ENCODE peak calls at places on chromosomes 11 and 22, in six cellular contexts. O is thoracic aorta, V is ascending aorta, H is PC-3, K is HL-60, Y is neural progenitor cell. A is an unnamed sample.

GRCh38 chr11:80435345-80435744 is 994.5 kb upstream of the TENM4 start:
- DNase-seq in O (no peak), V (no peak), H (no peak), K (no peak), Y (no peak), A (no peak)

GRCh38 chr11:46504817-46505613 is 88.8 kb downstream of the AMBRA1 start:
- DNase-seq in O (no peak), V (no peak), H (no peak), K (no peak), Y (no peak), A (peak; percentile 52)

GRCh38 chr11:77695417-77695816 is 57.8 kb upstream of the CLNS1A start:
- DNase-seq in O (no peak), V (no peak), H (no peak), K (no peak), Y (no peak), A (no peak)

GRCh38 chr11:46247090-46247489 is 30.4 kb upstream of the CREB3L1 start:
- DNase-seq in O (no peak), V (no peak), H (peak; percentile 45), K (no peak), Y (no peak), A (no peak)

GRCh38 chr11:22244986-22245592 is 52.2 kb downstream of the ANO5 start:
- DNase-seq in O (no peak), V (peak; percentile 63), H (peak; percentile 50), K (no peak), Y (peak; percentile 79), A (peak; percentile 53)

GRCh38 chr11:123560001-123560400 is 94.4 kb downstream of the SCN3B start:
- DNase-seq in O (no peak), V (no peak), H (no peak), K (no peak), Y (peak; percentile 45), A (no peak)

GRCh38 chr11:67303132-67303988 is at the start of gene SSH3:
- DNase-seq in O (no peak), V (peak; percentile 88), H (peak; percentile 88), K (no peak), Y (peak; percentile 87), A (no peak)

GRCh38 chr22:36244522-36245391 is 5.4 kb upstream of the APOL2 start:
- DNase-seq in O (no peak), V (no peak), H (no peak), K (no peak), Y (no peak), A (no peak)

GRCh38 chr11:46832511-46833214 is 13.4 kb downstream of the CKAP5 start:
- DNase-seq in O (no peak), V (no peak), H (no peak), K (no peak), Y (no peak), A (no peak)

GRCh38 chr22:29855611-29856181 is 17.6 kb upstream of the ASCC2 start:
- DNase-seq in O (no peak), V (no peak), H (no peak), K (no peak), Y (no peak), A (no peak)

GRCh38 chr22:19878461-19879247 is 24.0 kb upstream of the GNB1L start:
- DNase-seq in O (no peak), V (peak; percentile 57), H (no peak), K (no peak), Y (no peak), A (no peak)

GRCh38 chr22:50469377-50470305 is 5.2 kb downstream of the SBF1 start:
- DNase-seq in O (no peak), V (peak; percentile 85), H (peak; percentile 64), K (peak; percentile 85), Y (no peak), A (peak; percentile 98)

GRCh38 chr22:47997612-47998011 is 1235.2 kb downstream of the TBC1D22A start:
- DNase-seq in O (no peak), V (no peak), H (no peak), K (no peak), Y (no peak), A (no peak)

GRCh38 chr11:116640641-116641402 is 132.0 kb downstream of the BUD13 start:
- DNase-seq in O (no peak), V (no peak), H (no peak), K (no peak), Y (no peak), A (no peak)

GRCh38 chr11:47616726-47617416 is 22.7 kb upstream of the C1QTNF4 start:
- DNase-seq in O (no peak), V (no peak), H (peak; percentile 46), K (peak; percentile 46), Y (peak; percentile 60), A (peak; percentile 53)

GRCh38 chr22:47872761-47873535 is 1110.5 kb downstream of the TBC1D22A start:
- DNase-seq in O (no peak), V (no peak), H (no peak), K (no peak), Y (no peak), A (no peak)

GRCh38 chr22:32457031-32457430 is 7.2 kb downstream of the BPIFC start:
- DNase-seq in O (no peak), V (no peak), H (no peak), K (no peak), Y (no peak), A (no peak)

GRCh38 chr11:118152552-118153471 is at the start of gene SCN4B:
- DNase-seq in O (no peak), V (no peak), H (peak; percentile 62), K (peak; percentile 46), Y (peak; percentile 93), A (no peak)

GRCh38 chr11:106956887-106957505 is 61.3 kb downstream of the GUCY1A2 start:
- DNase-seq in O (no peak), V (no peak), H (no peak), K (no peak), Y (peak; percentile 70), A (no peak)

GRCh38 chr22:42313804-42314581 is 43.5 kb upstream of the TCF20 start:
- DNase-seq in O (no peak), V (no peak), H (peak; percentile 77), K (no peak), Y (peak; percentile 91), A (peak; percentile 49)

GRCh38 chr11:124394408-124394807 is 4.4 kb downstream of the OR8B3 start:
- DNase-seq in O (no peak), V (no peak), H (peak; percentile 40), K (no peak), Y (no peak), A (no peak)

GRCh38 chr22:31891366-31892079 is 52.8 kb upstream of the YWHAH start:
- DNase-seq in O (no peak), V (no peak), H (no peak), K (no peak), Y (peak; percentile 18), A (no peak)

GRCh38 chr11:114262681-114263509 is 33.3 kb upstream of the NNMT start:
- DNase-seq in O (no peak), V (peak; percentile 68), H (peak; percentile 74), K (no peak), Y (peak; percentile 77), A (no peak)

GRCh38 chr22:48835364-48835763 is 992.3 kb downstream of the BRD1 start:
- DNase-seq in O (no peak), V (peak; percentile 27), H (no peak), K (no peak), Y (no peak), A (no peak)

GRCh38 chr11:112222303-112222702 is 3.9 kb upstream of the PTS start:
- DNase-seq in O (no peak), V (no peak), H (no peak), K (no peak), Y (no peak), A (no peak)

GRCh38 chr11:860238-861104 is 17.8 kb downstream of the TSPAN4 start:
- DNase-seq in O (no peak), V (no peak), H (no peak), K (no peak), Y (no peak), A (no peak)

GRCh38 chr11:858053-858992 is 15.7 kb downstream of the TSPAN4 start:
- DNase-seq in O (no peak), V (no peak), H (no peak), K (no peak), Y (no peak), A (no peak)

GRCh38 chr11:861105-861479 is 18.4 kb downstream of the TSPAN4 start:
- DNase-seq in O (no peak), V (no peak), H (no peak), K (no peak), Y (no peak), A (no peak)

GRCh38 chr11:858993-859339 is 16.3 kb downstream of the TSPAN4 start:
- DNase-seq in O (no peak), V (no peak), H (no peak), K (no peak), Y (no peak), A (no peak)

GRCh38 chr11:859394-860131 is 16.9 kb downstream of the TSPAN4 start:
- DNase-seq in O (no peak), V (no peak), H (peak; percentile 26), K (no peak), Y (no peak), A (no peak)
- H3K4me3 ChIP-seq in O (peak overlapping the region; percentile 31), V (no peak overlapping the region), H (no peak overlapping the region), K (no peak overlapping the region), Y (no peak overlapping the region), A (no peak overlapping the region)

GRCh38 chr11:3375552-3375951 is 3.4 kb downstream of the ZNF195 start:
- DNase-seq in O (no peak), V (no peak), H (no peak), K (no peak), Y (no peak), A (no peak)
- H3K4me3 ChIP-seq in O (no peak overlapping the region), V (no peak overlapping the region), H (no peak overlapping the region), K (no peak overlapping the region), Y (no peak overlapping the region), A (no peak overlapping the region)

GRCh38 chr11:2384723-2385041 is 7.6 kb downstream of the CD81 start:
- DNase-seq in O (no peak), V (no peak), H (no peak), K (no peak), Y (no peak), A (peak; percentile 45)
- H3K4me3 ChIP-seq in O (no peak overlapping the region), V (no peak overlapping the region), H (no peak overlapping the region), K (no peak overlapping the region), Y (no peak overlapping the region), A (peak overlapping the region; percentile 61)

GRCh38 chr11:2930705-2931415 is 1.6 kb upstream of the PHLDA2 start:
- DNase-seq in O (no peak), V (peak; percentile 84), H (peak; percentile 84), K (peak; percentile 38), Y (peak; percentile 79), A (peak; percentile 76)
- H3K4me3 ChIP-seq in O (peak overlapping the region; percentile 85), V (peak overlapping the region; percentile 90), H (peak overlapping the region; percentile 78), K (peak overlapping the region; percentile 48), Y (peak overlapping the region; percentile 16), A (peak overlapping the region; percentile 55)

DNA sequence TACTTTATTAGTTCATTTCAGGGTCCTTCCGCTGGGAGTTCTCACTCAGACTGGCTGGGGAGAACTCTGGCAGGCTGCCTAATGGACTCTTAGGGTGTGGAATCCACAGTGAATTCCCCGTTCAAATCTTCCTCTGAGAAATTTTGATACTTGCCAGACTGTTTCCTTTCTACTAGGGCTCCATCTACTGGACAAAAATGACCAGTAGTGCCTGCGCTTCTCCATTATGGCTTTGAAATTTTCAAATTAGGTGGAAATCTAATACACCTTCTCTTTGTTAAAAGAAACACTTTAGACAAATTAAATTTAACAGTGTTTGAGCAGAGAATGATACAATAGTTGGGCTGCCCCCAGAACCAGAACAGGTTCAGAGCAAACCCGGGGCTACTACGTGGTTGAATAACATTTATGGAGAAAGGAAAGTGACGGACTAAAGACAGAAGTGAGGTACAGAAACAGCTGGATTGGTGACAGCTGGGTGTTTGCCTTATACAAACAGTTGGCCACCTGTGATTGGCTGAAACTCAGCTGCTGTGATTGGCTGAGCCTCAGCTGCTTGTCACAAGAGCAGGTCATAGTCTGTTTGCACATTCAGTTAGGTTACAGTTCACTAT is 52.9 kb upstream of the FDX1 start:
- DNase-seq in O (peak; percentile 46), V (peak; percentile 79), H (peak; percentile 91), K (peak; percentile 44), Y (peak; percentile 78), A (peak; percentile 80)
- H3K4me3 ChIP-seq in O (peak overlapping the region; percentile 62), V (no peak overlapping the region), H (peak overlapping the region; percentile 65), K (no peak overlapping the region), Y (no peak overlapping the region), A (no peak overlapping the region)